ENCODE peak calls at places on chromosomes 13 and 19, in four cellular contexts. Y, I, M and P are unnamed samples.

GRCh38 chr13:110887955-110888333 is 26.9 kb downstream of the ANKRD10 start:
- DNase-seq in I (no peak), Y (no peak), M (no peak), P (no peak)

GRCh38 chr19:51224163-51224641 is 678 bp upstream of the CD33 start:
- DNase-seq in I (no peak), Y (no peak), M (no peak), P (no peak)

GRCh38 chr13:40077396-40078027 is 422.1 kb downstream of the COG6 start:
- DNase-seq in M (no peak), Y (no peak), I (no peak), P (peak; percentile 96)

GRCh38 chr19:18135712-18136584 is 17.0 kb upstream of the PIK3R2 start:
- DNase-seq in Y (no peak), M (no peak), I (no peak), P (no peak)

GRCh38 chr13:43245374-43245964 is 222.1 kb downstream of the DNAJC15 start:
- DNase-seq in M (no peak), I (no peak), Y (no peak), P (peak; percentile 81)

GRCh38 chr13:31697290-31697689 is 42.0 kb upstream of the RXFP2 start:
- DNase-seq in Y (no peak), I (no peak), M (no peak), P (peak; percentile 11)

GRCh38 chr19:36008336-36008978 is at the start of gene SYNE4:
- DNase-seq in I (no peak), M (no peak), Y (no peak), P (no peak)

GRCh38 chr19:3175761-3176714 is 2.5 kb upstream of the S1PR4 start:
- DNase-seq in M (no peak), I (no peak), Y (no peak), P (peak; percentile 94)

GRCh38 chr13:107421028-107421427 is 794.3 kb downstream of the LIG4 start:
- DNase-seq in Y (no peak), M (no peak), I (no peak), P (no peak)

GRCh38 chr13:112859817-112860190 is 109.2 kb upstream of the MCF2L start:
- DNase-seq in I (no peak), Y (no peak), M (peak; percentile 59), P (peak; percentile 39)

GRCh38 chr19:48441360-48442050 is 4.3 kb upstream of the GRWD1 start:
- DNase-seq in M (peak; percentile 22), I (no peak), Y (no peak), P (no peak)